ENCODE peak calls at places on chromosomes 2 and 18, in seven cellular contexts. S, B, P, X, K, U and T are unnamed samples.
A peak's percentile ranks its signal among the peaks of the same experiment; 100 is the strongest.

GRCh38 chr2:120914839-120915521 is 179.3 kb downstream of the GLI2 start:
- DNase-seq in S (peak; percentile 95), B (peak; percentile 93), P (no peak), X (no peak), K (peak; percentile 96), U (peak; percentile 96), T (no peak)

GRCh38 chr18:57803119-57803969 is at the start of gene ATP8B1:
- DNase-seq in S (peak; percentile 68), B (peak; percentile 65), P (no peak), X (peak; percentile 6), K (peak; percentile 96), U (peak; percentile 81), T (peak; percentile 94)

GRCh38 chr2:157421377-157421944 is 22.4 kb downstream of the CYTIP start:
- DNase-seq in S (no peak), B (no peak), P (no peak), X (no peak), K (no peak), U (no peak), T (no peak)

GRCh38 chr18:48940854-48941531 is 9.8 kb downstream of the SMAD7 start:
- DNase-seq in S (peak; percentile 58), B (no peak), P (peak; percentile 76), X (peak; percentile 82), K (no peak), U (no peak), T (no peak)

GRCh38 chr18:9042766-9043481 is 59.6 kb upstream of the NDUFV2 start:
- DNase-seq in S (no peak), B (no peak), P (no peak), X (no peak), K (no peak), U (no peak), T (no peak)

GRCh38 chr18:34801769-34802168 is 91.7 kb downstream of the DTNA start:
- DNase-seq in S (peak; percentile 72), B (peak; percentile 75), P (no peak), X (no peak), K (no peak), U (peak; percentile 23), T (no peak)

GRCh38 chr2:168443818-168444217 is 12.3 kb upstream of the CERS6 start:
- DNase-seq in S (no peak), B (no peak), P (no peak), X (no peak), K (no peak), U (no peak), T (peak; percentile 6)

GRCh38 chr2:39160982-39161381 is 40.1 kb upstream of the SOS1 start:
- DNase-seq in S (peak; percentile 66), B (peak; percentile 43), P (no peak), X (no peak), K (no peak), U (peak; percentile 32), T (no peak)

GRCh38 chr2:172285010-172285621 is 142.3 kb upstream of the ITGA6 start:
- DNase-seq in S (peak; percentile 60), B (peak; percentile 83), P (no peak), X (no peak), K (no peak), U (peak; percentile 58), T (peak; percentile 57)

GRCh38 chr2:212259236-212259635 is 279.4 kb downstream of the ERBB4 start:
- DNase-seq in S (no peak), B (no peak), P (no peak), X (no peak), K (no peak), U (no peak), T (no peak)

GRCh38 chr2:65349863-65350262 is 82.5 kb downstream of the SPRED2 start:
- DNase-seq in S (peak; percentile 92), B (peak; percentile 73), P (no peak), X (no peak), K (peak; percentile 90), U (peak; percentile 80), T (no peak)

GRCh38 chr2:217471329-217471728 is 531.5 kb downstream of the TNS1 start:
- DNase-seq in S (no peak), B (peak; percentile 82), P (no peak), X (no peak), K (no peak), U (peak; percentile 19), T (no peak)

GRCh38 chr2:62334440-62335058 is 138.6 kb downstream of the B3GNT2 start:
- DNase-seq in S (no peak), B (no peak), P (no peak), X (peak; percentile 70), K (no peak), U (no peak), T (no peak)
- H3K4me3 ChIP-seq in S (no peak overlapping the region), B (no peak overlapping the region), P (no peak overlapping the region), X (no peak overlapping the region), K (no peak overlapping the region), U (no peak overlapping the region), T (no peak overlapping the region)

GRCh38 chr2:197497301-197497700 is 2.3 kb downstream of the HSPD1 start:
- DNase-seq in S (no peak), B (no peak), P (no peak), X (no peak), K (no peak), U (no peak), T (no peak)
- H3K4me3 ChIP-seq in S (no peak overlapping the region), B (peak overlapping the region; percentile 87), P (no peak overlapping the region), X (peak overlapping the region; percentile 73), K (no peak overlapping the region), U (no peak overlapping the region), T (no peak overlapping the region)

GRCh38 chr2:230872151-230872967 is 7.6 kb downstream of the ITM2C start:
- DNase-seq in S (no peak), B (no peak), P (no peak), X (no peak), K (no peak), U (no peak), T (no peak)
- H3K4me3 ChIP-seq in S (no peak overlapping the region), B (no peak overlapping the region), P (no peak overlapping the region), X (peak overlapping the region; percentile 1), K (no peak overlapping the region), U (no peak overlapping the region), T (no peak overlapping the region)

DNA sequence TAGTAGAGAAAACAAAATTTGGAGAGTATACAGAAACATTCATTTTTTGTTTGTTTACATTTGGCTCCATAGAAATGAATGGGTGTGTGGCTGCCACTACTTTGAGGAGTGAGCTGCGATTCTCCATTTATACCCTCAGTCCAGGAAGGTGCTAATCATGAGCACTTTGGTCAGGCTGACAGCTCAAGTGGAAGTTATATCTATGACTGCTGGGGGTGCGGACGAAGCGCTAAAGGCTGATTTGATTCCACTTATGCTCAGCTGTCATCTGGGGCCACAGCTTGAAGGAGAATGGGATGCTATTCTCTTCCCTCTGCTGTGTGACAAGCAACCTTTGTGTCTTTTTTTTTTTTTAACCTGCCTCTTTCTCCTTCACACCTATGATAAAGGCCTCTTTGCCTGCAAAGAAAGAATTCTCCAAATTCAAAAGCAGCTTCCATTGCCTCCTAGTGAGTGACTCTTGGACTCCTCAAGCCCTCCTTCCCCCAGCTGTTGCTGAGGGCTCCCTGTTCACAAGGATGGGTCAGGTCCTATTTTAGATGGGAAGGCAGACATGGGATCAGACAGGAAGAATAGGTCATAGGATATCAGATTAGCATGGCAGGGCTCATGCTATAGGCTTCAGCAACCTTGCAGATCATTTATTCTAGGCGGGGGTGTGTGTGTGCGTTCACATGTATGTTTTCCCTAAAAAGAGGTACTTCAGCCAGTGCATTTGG is 201.6 kb downstream of the SETBP1 start:
- DNase-seq in S (no peak), B (no peak), P (no peak), X (no peak), K (no peak), U (no peak), T (no peak)
- H3K4me3 ChIP-seq in S (no peak overlapping the region), B (no peak overlapping the region), P (no peak overlapping the region), X (no peak overlapping the region), K (no peak overlapping the region), U (no peak overlapping the region), T (no peak overlapping the region)